ENCODE peak calls at places on chromosomes 6 and 20, in four cellular contexts. S is ACHN, Z is retina, M is lower lobe of right lung. D is an unnamed sample.

GRCh38 chr6:28776269-28777146 is 147.3 kb downstream of the TRIM27 start:
- DNase-seq in M (no peak), Z (no peak), S (no peak), D (no peak)

GRCh38 chr6:49336514-49337131 is 126.4 kb downstream of the MMUT start:
- DNase-seq in S (no peak), Z (no peak), M (no peak), D (peak; percentile 93)

GRCh38 chr6:46888031-46888430 is 33.7 kb downstream of the ADGRF5 start:
- DNase-seq in S (peak; percentile 6), M (no peak), Z (no peak), D (peak; percentile 77)

GRCh38 chr20:33578510-33578909 is 83.6 kb upstream of the C20orf144 start:
- DNase-seq in Z (no peak), S (no peak), M (no peak), D (no peak)

GRCh38 chr6:116772450-116772849 is 6.9 kb upstream of the FAM162B start:
- DNase-seq in M (no peak), Z (no peak), S (no peak), D (no peak)

GRCh38 chr20:16926626-16927025 is 178.5 kb downstream of the OTOR start:
- DNase-seq in M (no peak), Z (peak; percentile 18), S (no peak), D (no peak)

GRCh38 chr6:162971346-162971745 is 243.6 kb downstream of the PACRG start:
- DNase-seq in M (no peak), Z (no peak), S (no peak), D (peak; percentile 7)

GRCh38 chr6:150840185-150840584 is 25.3 kb upstream of the MTHFD1L start:
- DNase-seq in M (no peak), S (no peak), Z (no peak), D (no peak)

GRCh38 chr6:46734867-46735719 is at the start of gene PLA2G7:
- DNase-seq in M (peak; percentile 50), Z (peak; percentile 87), S (no peak), D (peak; percentile 32)

GRCh38 chr20:36644713-36645109 is 1.3 kb downstream of the SLA2 start:
- DNase-seq in S (no peak), M (no peak), Z (no peak), D (no peak)

GRCh38 chr6:18155273-18155863 is at the start of gene KDM1B:
- DNase-seq in M (peak; percentile 99), S (peak; percentile 95), Z (peak; percentile 94), D (peak; percentile 99)

GRCh38 chr6:140670013-140670412 is 1295.6 kb upstream of the CITED2 start:
- DNase-seq in M (no peak), S (no peak), Z (no peak), D (no peak)

GRCh38 chr6:45590225-45590624 is 212.5 kb upstream of the SUPT3H start:
- DNase-seq in S (peak; percentile 42), Z (no peak), M (no peak), D (peak; percentile 98)

GRCh38 chr6:166360243-166361079 is 18.1 kb upstream of the SFT2D1 start:
- DNase-seq in M (no peak), Z (no peak), S (no peak), D (peak; percentile 55)

GRCh38 chr20:17557675-17558006 is 12.2 kb upstream of the DSTN start:
- DNase-seq in M (no peak), S (peak; percentile 61), Z (no peak), D (peak; percentile 83)

GRCh38 chr6:149897855-149898744 is at the start of gene RAET1E:
- DNase-seq in M (no peak), Z (no peak), S (no peak), D (no peak)

GRCh38 chr6:16267428-16268263 is 29.3 kb downstream of the GMPR start:
- DNase-seq in S (no peak), M (no peak), Z (no peak), D (no peak)

GRCh38 chr6:110355727-110356126 is 2.4 kb downstream of the METTL24 start:
- DNase-seq in Z (no peak), M (no peak), S (no peak), D (no peak)

GRCh38 chr6:1023229-1023628 is 288.7 kb upstream of the FOXQ1 start:
- DNase-seq in S (no peak), Z (no peak), M (no peak), D (no peak)

GRCh38 chr6:74690365-74690764 is 515.5 kb downstream of the COL12A1 start:
- DNase-seq in Z (no peak), S (no peak), M (no peak), D (no peak)

GRCh38 chr20:47412073-47412472 is 55.6 kb upstream of the ZMYND8 start:
- DNase-seq in M (no peak), Z (no peak), S (no peak), D (no peak)

GRCh38 chr20:34859826-34860545 is 12.7 kb downstream of the GGT7 start:
- DNase-seq in Z (no peak), S (no peak), M (no peak), D (no peak)

GRCh38 chr20:47466193-47466592 is 35.5 kb upstream of the NCOA3 start:
- DNase-seq in S (no peak), M (no peak), Z (no peak), D (peak; percentile 44)

GRCh38 chr20:10093087-10093591 is 58.4 kb downstream of the ANKEF1 start:
- DNase-seq in Z (no peak), M (no peak), S (no peak), D (peak; percentile 37)